ENCODE peak calls at places on chromosomes 2 and 18, in six cellular contexts. L is T1000; T is EL; N is activated CD8-positive, alpha-beta T cell treated with anti-CD3 and anti-CD28 coated beads for 36 hours; A is astrocyte of the hippocampus; B is Ammon's horn. H is an unnamed sample.

GRCh38 chr2:78606895-78607294 is 418.6 kb upstream of the REG3G start:
- DNase-seq in B (no peak), N (no peak), L (no peak), T (no peak), A (no peak), H (no peak)

GRCh38 chr18:64717026-64717425 is 568.1 kb upstream of the LINC00305 start:
- DNase-seq in A (peak; percentile 1), N (no peak), B (no peak), L (no peak), T (no peak), H (no peak)

GRCh38 chr2:119531292-119531691 is 7.0 kb upstream of the SCTR start:
- DNase-seq in L (no peak), B (no peak), T (no peak), A (no peak), N (no peak), H (no peak)

GRCh38 chr2:20171445-20171977 is 53.4 kb downstream of the SDC1 start:
- DNase-seq in A (no peak), N (no peak), T (no peak), L (no peak), B (no peak), H (no peak)

GRCh38 chr2:26979761-26980160 is 9.3 kb downstream of the MAPRE3 start:
- DNase-seq in A (no peak), B (no peak), L (no peak), T (peak; percentile 21), N (no peak), H (no peak)

GRCh38 chr2:219155054-219155644 is 5.5 kb downstream of the NHEJ1 start:
- DNase-seq in L (no peak), T (peak; percentile 73), N (peak; percentile 36), B (peak; percentile 79), A (peak; percentile 83), H (peak; percentile 75)

GRCh38 chr2:172823451-172823850 is 87.8 kb downstream of the RAPGEF4 start:
- DNase-seq in A (peak; percentile 50), N (no peak), B (no peak), L (no peak), T (no peak), H (no peak)

GRCh38 chr2:48856657-48857056 is 101.1 kb upstream of the LHCGR start:
- DNase-seq in B (no peak), A (no peak), N (no peak), L (no peak), T (no peak), H (no peak)

GRCh38 chr2:218249686-218250085 is 11.1 kb upstream of the GPBAR1 start:
- DNase-seq in A (no peak), T (no peak), B (no peak), L (no peak), N (no peak), H (no peak)

GRCh38 chr2:201795608-201796477 is 10.5 kb upstream of the CDK15 start:
- DNase-seq in T (peak; percentile 74), A (peak; percentile 72), B (peak; percentile 63), N (no peak), L (peak; percentile 1), H (peak; percentile 72)

GRCh38 chr2:96325884-96326255 is 753 bp downstream of the ITPRIPL1 start:
- DNase-seq in N (peak; percentile 63), L (no peak), T (no peak), A (no peak), B (no peak), H (no peak)

GRCh38 chr2:119181391-119181790 is 22.8 kb upstream of the C1QL2 start:
- DNase-seq in L (no peak), N (no peak), T (no peak), A (no peak), B (no peak), H (no peak)

GRCh38 chr2:75698928-75699327 is 11.8 kb downstream of the GCFC2 start:
- DNase-seq in T (peak; percentile 62), N (no peak), B (no peak), A (peak; percentile 34), L (no peak), H (no peak)

GRCh38 chr18:55694291-55694690 is 106.3 kb upstream of the TCF4 start:
- DNase-seq in B (no peak), N (no peak), A (peak; percentile 6), L (no peak), T (no peak), H (no peak)

GRCh38 chr2:220504890-220505564 is 877.6 kb downstream of the SLC4A3 start:
- DNase-seq in N (no peak), T (peak; percentile 68), B (no peak), A (peak; percentile 39), L (no peak), H (peak; percentile 52)

GRCh38 chr2:218027426-218028188 is 24.8 kb upstream of the TNS1 start:
- DNase-seq in L (no peak), A (no peak), B (no peak), N (no peak), T (no peak), H (no peak)

GRCh38 chr2:142825861-142826260 is 51.6 kb upstream of the KYNU start:
- DNase-seq in N (no peak), L (no peak), T (peak; percentile 37), B (peak; percentile 35), A (peak; percentile 70), H (peak; percentile 23)

GRCh38 chr18:53745228-53745967 is 479.1 kb downstream of the MBD2 start:
- DNase-seq in L (no peak), A (peak; percentile 2), B (no peak), N (no peak), T (no peak), H (no peak)

GRCh38 chr2:1886405-1886992 is 142.2 kb upstream of the PXDN start:
- DNase-seq in B (peak; percentile 77), T (peak; percentile 58), A (peak; percentile 80), L (no peak), N (peak; percentile 72), H (peak; percentile 76)

GRCh38 chr2:45922577-45922988 is 271.1 kb downstream of the PRKCE start:
- DNase-seq in L (no peak), N (no peak), B (peak; percentile 75), T (no peak), A (peak; percentile 58), H (peak; percentile 43)